ENCODE peak calls at places on chromosome 17, in five cellular contexts. Z is SK-N-SH, K is GM12878, X is K562, A is H1. B is an unnamed sample.
A peak's percentile ranks its signal among the peaks of the same experiment; 100 is the strongest.

GRCh38 chr17:19508327-19508867 is 25.3 kb upstream of the SLC47A1 start:
- DNase-seq in Z (peak; percentile 75), K (no peak), X (peak; percentile 34), A (no peak), B (no peak)

GRCh38 chr17:29549169-29549935 is 17.5 kb downstream of the ABHD15 start:
- DNase-seq in Z (peak; percentile 25), K (no peak), X (no peak), A (no peak), B (peak; percentile 37)

GRCh38 chr17:39191750-39192510 is 5.5 kb downstream of the CACNB1 start:
- DNase-seq in Z (no peak), K (no peak), X (no peak), A (no peak), B (no peak)

GRCh38 chr17:55433029-55433628 is 11.5 kb upstream of the MMD start:
- DNase-seq in Z (no peak), K (no peak), X (no peak), A (no peak), B (no peak)

GRCh38 chr17:34820922-34821321 is 140.3 kb downstream of the CCT6B start:
- DNase-seq in Z (peak; percentile 39), K (no peak), X (no peak), A (no peak), B (no peak)

GRCh38 chr17:2337152-2337810 is at the start of gene SGSM2:
- DNase-seq in Z (peak; percentile 98), K (no peak), X (peak; percentile 77), A (no peak), B (peak; percentile 81)

GRCh38 chr17:57667461-57667923 is 77.6 kb downstream of the CCDC182 start:
- DNase-seq in Z (peak; percentile 43), K (no peak), X (no peak), A (no peak), B (no peak)

GRCh38 chr17:36610472-36610871 is 9.1 kb downstream of the MRM1 start:
- DNase-seq in Z (no peak), K (no peak), X (no peak), A (no peak), B (no peak)

GRCh38 chr17:54544239-54544638 is 356.4 kb upstream of the TOM1L1 start:
- DNase-seq in Z (peak; percentile 8), K (no peak), X (no peak), A (peak; percentile 19), B (no peak)

GRCh38 chr17:75228305-75228704 is 22.8 kb downstream of the NUP85 start:
- DNase-seq in Z (no peak), K (no peak), X (no peak), A (no peak), B (no peak)
- TF ChIP-seq POLR2AphosphoS5 in Z (no peak), K (no peak), X (no peak), A (no peak), B (no peak)

DNA sequence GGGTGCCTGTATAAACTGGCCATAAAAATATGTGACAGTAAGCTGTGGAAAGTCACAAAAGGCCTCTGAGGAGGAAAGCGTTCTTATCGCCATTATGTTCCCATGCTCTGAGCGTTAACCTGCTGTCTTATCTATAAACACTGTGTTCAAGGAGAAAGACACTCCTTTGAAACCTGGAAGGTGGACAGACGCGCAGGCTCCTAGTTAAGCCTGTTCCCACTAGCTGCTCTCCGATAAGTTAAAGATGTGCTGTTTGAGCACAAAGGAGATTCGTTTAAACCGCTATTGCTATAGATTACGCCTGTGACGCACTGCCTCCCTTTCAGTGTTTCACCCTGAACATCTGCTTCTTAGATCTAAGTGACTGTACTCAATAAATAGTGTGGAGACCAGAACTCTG is 5.2 kb downstream of the ALOX12B start:
- DNase-seq in Z (no peak), K (no peak), X (peak; percentile 36), A (no peak), B (no peak)
- TF ChIP-seq TAF1 in Z (no peak), K (no peak), X (no peak), A (no peak), B (no peak)

GRCh38 chr17:17781591-17782424 is 55.0 kb downstream of the SREBF1 start:
- DNase-seq in Z (peak; percentile 81), K (no peak), X (no peak), A (no peak), B (no peak)

GRCh38 chr17:17782425-17783120 is 54.2 kb downstream of the SREBF1 start:
- DNase-seq in Z (peak; percentile 75), K (no peak), X (peak; percentile 47), A (no peak), B (no peak)

GRCh38 chr17:17783121-17783824 is 53.5 kb downstream of the SREBF1 start:
- DNase-seq in Z (peak; percentile 76), K (peak; percentile 33), X (peak; percentile 74), A (peak; percentile 38), B (peak; percentile 59)

GRCh38 chr17:17779015-17779611 is 57.7 kb downstream of the SREBF1 start:
- DNase-seq in Z (peak; percentile 60), K (no peak), X (no peak), A (no peak), B (no peak)

DNA sequence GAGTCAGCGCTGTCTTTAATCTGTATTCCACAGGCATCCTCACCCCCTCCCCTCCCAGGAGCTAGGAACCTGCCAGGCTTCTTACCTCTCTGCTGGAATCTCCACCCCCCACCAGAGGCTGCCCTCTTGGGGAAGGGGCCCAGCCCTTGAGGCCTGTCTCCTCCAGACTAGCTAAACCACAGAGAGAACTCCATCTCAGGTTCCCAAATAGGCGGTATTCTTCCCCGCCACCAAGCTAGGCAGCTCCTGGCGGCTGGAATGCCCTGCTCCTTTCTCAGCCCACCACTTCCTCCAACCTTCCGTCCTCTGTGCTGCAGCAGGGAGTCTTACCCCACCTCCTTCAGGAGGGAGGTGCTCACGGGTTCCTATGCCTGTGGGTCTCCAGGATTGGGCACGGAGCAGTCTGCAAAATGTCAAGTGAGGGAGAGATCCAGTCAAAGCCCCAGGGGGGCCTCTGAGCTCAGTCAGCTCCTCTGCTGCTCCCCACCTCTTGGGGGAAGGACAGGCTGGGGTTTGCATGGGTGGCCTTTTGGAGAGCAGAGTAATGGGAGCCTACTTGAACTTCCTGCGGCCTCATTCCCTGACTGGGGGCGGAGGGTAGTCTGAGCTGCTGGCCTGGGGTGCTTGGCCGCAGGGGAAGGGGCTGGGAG is 55.7 kb downstream of the SREBF1 start:
- DNase-seq in Z (peak; percentile 54), K (no peak), X (no peak), A (peak; percentile 50), B (no peak)
- TF ChIP-seq POLR2AphosphoS5 in Z (no peak), K (no peak), X (no peak), A (no peak), B (no peak)

DNA sequence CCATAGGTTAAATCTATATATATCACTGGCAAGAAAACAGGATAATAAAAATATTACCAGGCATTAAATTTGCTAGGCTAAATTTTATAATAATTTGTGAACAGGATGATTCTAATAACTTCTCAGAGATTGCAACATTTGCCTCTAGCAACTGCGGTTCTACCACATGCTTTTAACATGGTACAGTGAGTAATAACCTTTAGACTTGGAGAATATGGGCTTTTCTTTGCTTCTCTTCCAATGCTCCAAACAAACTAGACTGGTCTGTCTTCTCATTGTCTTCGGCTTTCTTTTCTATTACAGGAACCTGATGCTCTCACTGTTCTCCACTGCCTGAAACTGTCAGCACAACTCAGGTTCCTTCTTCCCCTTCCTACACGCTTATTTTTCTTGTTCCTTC is 80.6 kb downstream of the CA4 start:
- DNase-seq in Z (no peak), K (no peak), X (no peak), A (no peak), B (no peak)
- TF ChIP-seq TAF1 in Z (no peak), K (no peak), X (no peak), A (no peak), B (no peak)

DNA sequence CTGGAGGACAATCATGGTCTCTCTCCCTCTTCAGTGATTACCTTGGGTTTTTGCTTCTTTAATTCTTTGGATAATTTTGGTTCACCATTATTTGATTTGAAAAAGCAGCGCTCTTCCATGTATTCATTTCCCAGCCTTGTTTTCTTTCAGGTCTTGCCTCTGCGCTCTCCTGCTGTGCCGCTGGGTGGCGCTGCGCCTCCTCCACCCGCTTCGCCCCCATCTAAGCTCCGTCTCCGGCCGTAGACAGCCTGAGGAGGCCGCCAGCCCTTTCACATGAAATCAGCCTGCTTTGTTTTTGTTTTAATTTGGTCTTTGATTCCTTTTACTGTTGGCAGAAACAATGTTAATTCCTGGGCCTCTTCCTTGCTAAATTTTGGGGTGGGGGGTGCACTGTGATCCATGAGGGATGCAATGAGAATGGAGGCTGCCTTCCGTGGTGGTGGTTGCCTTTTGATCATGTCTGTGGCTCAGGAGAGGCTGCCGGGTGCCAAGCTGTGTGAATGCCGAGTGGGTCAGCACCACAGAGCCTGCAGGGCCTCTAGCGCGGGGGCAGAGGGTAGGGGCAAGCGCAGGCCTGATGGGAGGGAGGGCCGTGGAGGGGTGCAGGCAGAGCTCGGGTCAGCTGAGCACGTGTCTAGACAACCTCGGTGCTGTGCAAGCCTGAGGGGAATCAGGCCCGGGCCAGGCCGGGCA is 64.1 kb downstream of the PLD6 start:
- DNase-seq in Z (peak; percentile 84), K (no peak), X (peak; percentile 85), A (no peak), B (peak; percentile 77)
- TF ChIP-seq POLR2AphosphoS5 in Z (no peak), K (no peak), X (no peak), A (no peak), B (no peak)

GRCh38 chr17:60145006-60145935 is 4.5 kb upstream of the CA4 start:
- DNase-seq in Z (peak; percentile 33), K (no peak), X (no peak), A (no peak), B (no peak)
- TF ChIP-seq TAF1 in Z (no peak), K (no peak), X (no peak), A (no peak), B (no peak)

GRCh38 chr17:75130059-75130631 is 1.4 kb downstream of the NT5C start:
- DNase-seq in Z (peak; percentile 59), K (no peak), X (peak; percentile 45), A (no peak), B (no peak)
- TF ChIP-seq POLR2AphosphoS5 in Z (no peak), K (no peak), X (no peak), A (no peak), B (no peak)

DNA sequence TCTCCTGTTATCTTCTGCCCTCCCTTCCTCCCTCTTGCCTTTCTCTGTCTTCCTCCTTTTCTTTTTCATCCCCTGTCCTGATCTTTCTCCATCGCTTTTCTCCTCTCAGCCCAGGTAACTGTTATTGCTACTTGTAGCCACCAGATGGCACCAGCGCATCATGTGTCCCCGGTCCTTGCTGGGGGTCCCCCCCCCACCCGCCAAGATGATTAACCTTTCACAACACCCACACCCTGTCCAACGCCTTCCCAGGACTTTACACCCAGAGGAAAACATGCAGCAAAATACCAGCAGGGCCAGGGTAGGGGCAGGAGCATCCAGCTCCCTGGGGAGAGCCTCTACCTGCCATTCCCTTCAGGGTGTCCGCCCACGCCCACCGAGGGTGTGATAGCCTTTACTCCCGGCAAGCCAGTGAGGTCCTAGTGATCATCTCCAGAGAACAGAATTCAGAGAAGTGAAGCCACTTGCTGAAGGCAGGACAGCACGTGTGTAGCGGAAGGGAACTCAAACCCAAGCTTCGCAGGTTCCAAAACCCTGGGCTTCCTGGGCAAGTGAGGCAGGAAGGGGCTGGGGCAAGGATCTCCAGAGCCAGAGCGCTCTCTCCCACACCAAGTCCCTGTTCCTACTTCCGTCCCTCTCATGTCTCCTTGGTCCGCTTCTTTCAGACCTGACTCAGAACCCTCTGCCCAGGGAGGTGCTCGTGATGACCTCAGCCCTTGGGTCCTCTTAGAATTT is 13.4 kb upstream of the TAC4 start:
- DNase-seq in Z (peak; percentile 93), K (no peak), X (peak; percentile 92), A (no peak), B (peak; percentile 75)
- TF ChIP-seq TAF1 in Z (no peak), K (no peak), X (no peak), A (no peak), B (no peak)